ENCODE peak calls at places on chromosomes 2 and 18, in four cellular contexts. I is GM12878, C is H1, Z is K562. L is an unnamed sample.

GRCh38 chr2:74671479-74671878 is 17.4 kb downstream of the SEMA4F start:
- DNase-seq in I (no peak), Z (no peak), C (no peak), L (no peak)

GRCh38 chr2:240983361-240983995 is 14.9 kb upstream of the SNED1 start:
- DNase-seq in Z (peak), C (peak), I (no peak), L (no peak)

GRCh38 chr18:524496-524895 is 24.0 kb upstream of the COLEC12 start:
- DNase-seq in Z (no peak), I (no peak), C (no peak), L (no peak)

GRCh38 chr2:191622374-191623320 is 55.3 kb upstream of the NABP1 start:
- DNase-seq in Z (no peak), C (no peak), I (no peak), L (no peak)

GRCh38 chr18:6414118-6414722 is 491 bp downstream of the L3MBTL4 start:
- DNase-seq in C (no peak), I (no peak), Z (no peak), L (peak)

GRCh38 chr2:54967269-54967668 is 83.0 kb downstream of the RTN4 start:
- DNase-seq in I (no peak), C (no peak), Z (no peak), L (no peak)

GRCh38 chr2:129930451-129930850 is 49.0 kb upstream of the RAB6C start:
- DNase-seq in Z (no peak), I (no peak), C (no peak), L (no peak)

GRCh38 chr2:233100192-233100998 is 40.3 kb downstream of the INPP5D start:
- DNase-seq in C (no peak), Z (no peak), I (peak), L (no peak)

GRCh38 chr2:66448592-66448991 is 13.7 kb downstream of the MEIS1 start:
- DNase-seq in Z (no peak), I (no peak), C (no peak), L (no peak)

GRCh38 chr2:218329027-218329825 is 27.4 kb upstream of the CATIP start:
- DNase-seq in Z (no peak), I (peak), C (no peak), L (no peak)

GRCh38 chr2:187307606-187308005 is 140.4 kb downstream of the CALCRL start:
- DNase-seq in C (no peak), I (no peak), Z (no peak), L (no peak)
- TF ChIP-seq CBX5 in C (no peak), I (no peak), Z (no peak), L (no peak)

DNA sequence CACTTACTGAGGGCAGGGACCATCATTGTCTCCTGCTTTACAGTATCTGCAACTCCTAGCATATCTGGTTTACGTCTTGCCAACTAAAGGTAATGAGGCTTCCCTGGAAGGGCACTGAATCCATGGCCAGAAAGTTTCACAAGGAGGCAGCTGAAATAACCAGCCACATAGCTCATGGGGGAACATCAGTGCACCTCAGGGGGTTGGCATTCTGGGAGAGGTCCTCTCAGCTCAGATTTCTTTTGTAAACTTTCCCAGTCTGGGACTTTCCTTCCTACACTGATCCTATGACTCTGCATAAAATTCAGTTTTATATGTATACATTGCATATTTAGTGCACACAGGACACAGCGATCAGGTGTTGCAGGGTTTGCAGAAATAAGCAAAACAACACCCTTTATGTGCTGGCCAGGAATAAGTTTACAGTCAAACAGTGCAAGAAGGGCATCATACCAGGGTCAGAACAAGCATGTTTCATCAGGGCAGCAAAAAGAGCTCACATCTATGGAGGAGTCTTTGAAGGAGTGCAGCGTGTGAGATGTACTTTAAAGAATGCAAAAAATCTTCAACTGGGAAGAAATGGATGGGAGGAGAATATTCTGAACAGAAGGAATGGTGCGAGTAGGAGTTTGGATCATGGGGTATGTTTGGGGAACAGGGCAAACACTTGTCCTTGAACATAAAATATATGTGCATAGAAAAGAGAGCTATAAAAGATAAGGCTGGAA is 240.6 kb upstream of the RAB12 start:
- DNase-seq in C (no peak), I (no peak), Z (no peak), L (no peak)
- TF ChIP-seq CBX5 in C (no peak), I (no peak), Z (no peak), L (no peak)

DNA sequence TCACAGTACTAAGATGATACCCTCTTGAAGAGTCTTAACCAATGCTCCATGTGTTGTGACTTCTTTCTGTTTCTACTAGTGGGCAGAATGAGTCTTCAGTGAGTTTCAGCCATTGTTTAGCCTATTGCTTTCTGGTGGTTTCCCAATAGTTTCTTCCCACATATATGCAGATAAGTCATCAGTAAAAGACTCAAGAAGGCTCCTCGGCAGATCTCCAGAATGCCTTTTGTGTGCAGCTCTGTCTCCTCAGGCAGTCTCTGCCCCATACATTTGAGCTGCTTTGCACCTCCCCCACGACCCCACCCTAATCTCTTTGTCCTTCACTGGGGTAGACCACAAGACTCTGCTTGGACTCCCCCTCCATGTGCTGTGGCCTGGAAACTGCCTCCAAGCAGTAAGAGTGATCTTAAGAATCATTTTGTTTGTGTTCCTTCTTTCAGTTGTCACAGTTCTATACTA is 71.6 kb upstream of the CHRNA1 start:
- DNase-seq in I (no peak), C (peak), Z (no peak), L (no peak)
- TF ChIP-seq CBX5 in I (no peak), C (no peak), Z (no peak), L (no peak)

GRCh38 chr2:132009874-132010521 is 151.8 kb downstream of the ANKRD30BL start:
- DNase-seq in Z (no peak), C (no peak), I (no peak), L (no peak)
- TF ChIP-seq CBX5 in Z (no peak), C (no peak), I (no peak), L (no peak)

L was measured in HepG2.